ENCODE peak calls at places on chromosomes 4 and X, in ten cellular contexts. A, L, R, B, Z, M, Y, E, S and N are unnamed samples.

GRCh38 chr4:25481648-25482047 is 104.6 kb downstream of the ANAPC4 start:
- DNase-seq in E (no peak), L (no peak), M (no peak), Z (no peak), A (no peak), Y (no peak), S (no peak), R (no peak), B (no peak), N (no peak)

GRCh38 chr4:82652062-82652461 is 90.3 kb upstream of the TMEM150C start:
- DNase-seq in R (no peak), L (no peak), E (no peak), M (no peak), B (no peak), Z (no peak), A (no peak), Y (no peak), S (peak), N (no peak)

GRCh38 chr4:7781361-7781760 is 158.3 kb downstream of the AFAP1 start:
- DNase-seq in R (no peak), M (peak), Z (peak), Y (no peak), L (no peak), B (no peak), A (no peak), E (peak), S (peak), N (peak)

GRCh38 chrX:123590842-123591491 is 141.9 kb downstream of the THOC2 start:
- DNase-seq in S (no peak), Z (no peak), Y (no peak), M (no peak), L (no peak), R (no peak), B (no peak), A (no peak), E (no peak), N (no peak)

GRCh38 chr4:81447551-81448266 is 24.0 kb downstream of the RASGEF1B start:
- DNase-seq in L (no peak), M (no peak), Z (peak), S (no peak), E (no peak), Y (no peak), B (no peak), R (no peak), A (no peak), N (no peak)

GRCh38 chr4:76562851-76563803 is 128.1 kb downstream of the SHROOM3 start:
- DNase-seq in E (peak), S (no peak), Y (no peak), R (no peak), B (no peak), A (no peak), L (no peak), M (no peak), Z (no peak), N (peak)

GRCh38 chr4:10832989-10833635 is 148.5 kb upstream of the CLNK start:
- DNase-seq in B (no peak), Y (no peak), E (peak), M (no peak), S (no peak), Z (no peak), R (peak), L (no peak), A (no peak), N (no peak)

GRCh38 chr4:53654300-53654758 is 63.0 kb upstream of the LNX1 start:
- DNase-seq in L (no peak), Y (no peak), B (no peak), S (no peak), A (no peak), E (peak), R (no peak), Z (no peak), M (peak), N (peak)

GRCh38 chr4:39559641-39560040 is 32.4 kb upstream of the UGDH start:
- DNase-seq in S (no peak), Y (no peak), A (no peak), M (no peak), Z (no peak), L (no peak), E (no peak), B (no peak), R (no peak), N (no peak)

GRCh38 chr4:6114601-6115000 is 85.7 kb downstream of the JAKMIP1 start:
- DNase-seq in L (no peak), E (no peak), A (no peak), B (no peak), R (no peak), Y (no peak), S (no peak), Z (peak), M (no peak), N (no peak)

GRCh38 chr4:77217526-77217925 is 60.5 kb downstream of the CCNG2 start:
- DNase-seq in E (no peak), L (no peak), Z (no peak), B (no peak), M (no peak), A (no peak), Y (no peak), R (no peak), S (no peak), N (no peak)

GRCh38 chr4:177450421-177451107 is 8.3 kb upstream of the AGA start:
- DNase-seq in R (no peak), M (no peak), S (no peak), Z (no peak), E (no peak), B (no peak), Y (no peak), L (no peak), A (no peak), N (no peak)

GRCh38 chrX:8126092-8126491 is 45.0 kb downstream of the VCX2 start:
- DNase-seq in L (no peak), Z (no peak), A (no peak), B (no peak), S (no peak), M (no peak), E (no peak), R (no peak), Y (no peak), N (no peak)

GRCh38 chrX:23803931-23804381 is 21.0 kb downstream of the SAT1 start:
- DNase-seq in M (no peak), Y (no peak), R (no peak), B (peak), A (no peak), L (no peak), Z (peak), S (no peak), E (peak), N (no peak)

GRCh38 chrX:119826399-119826959 is 26.3 kb downstream of the UPF3B start:
- DNase-seq in M (no peak), B (no peak), S (no peak), L (no peak), R (no peak), Y (no peak), A (no peak), Z (no peak), E (no peak), N (peak)

GRCh38 chr4:41146196-41146595 is 68.1 kb downstream of the APBB2 start:
- DNase-seq in L (no peak), M (no peak), A (no peak), Z (peak), Y (no peak), E (peak), S (no peak), B (no peak), R (no peak), N (no peak)

GRCh38 chrX:153442463-153442862 is 3.4 kb downstream of the TREX2 start:
- DNase-seq in Y (no peak), M (no peak), L (no peak), E (no peak), Z (no peak), A (no peak), B (no peak), S (no peak), R (no peak), N (no peak)

GRCh38 chr4:173466101-173466500 is 63.9 kb downstream of the HAND2 start:
- DNase-seq in B (no peak), L (no peak), E (no peak), Y (no peak), M (no peak), A (no peak), Z (no peak), S (no peak), R (no peak), N (no peak)

GRCh38 chr4:38989487-38989886 is 42.7 kb downstream of the TMEM156 start:
- DNase-seq in R (no peak), S (no peak), L (no peak), M (no peak), E (no peak), Y (no peak), A (no peak), B (no peak), Z (no peak), N (no peak)

GRCh38 chrX:11533211-11533651 is 132.5 kb downstream of the ARHGAP6 start:
- DNase-seq in A (no peak), B (no peak), R (peak), Z (no peak), Y (no peak), S (peak), E (peak), L (no peak), M (no peak), N (peak)

GRCh38 chr4:109912706-109913621 is at the start of gene EGF:
- DNase-seq in Z (no peak), S (peak), B (no peak), A (no peak), Y (no peak), E (peak), R (no peak), L (no peak), M (no peak), N (peak)

GRCh38 chr4:80035336-80035735 is 37.7 kb downstream of the ANTXR2 start:
- DNase-seq in A (no peak), B (no peak), Y (no peak), S (peak), Z (no peak), R (no peak), L (peak), E (peak), M (no peak), N (no peak)

GRCh38 chrX:153981771-153982533 is 9.4 kb downstream of the TMEM187 start:
- DNase-seq in M (peak), E (no peak), Z (peak), S (peak), Y (peak), L (peak), B (no peak), R (no peak), A (no peak), N (peak)

GRCh38 chr4:1337376-1337831 is 9.6 kb upstream of the UVSSA start:
- DNase-seq in Y (peak), R (no peak), S (no peak), A (no peak), Z (peak), B (no peak), L (peak), M (no peak), E (no peak), N (no peak)

GRCh38 chrX:41779058-41779564 is 55.1 kb downstream of the GPR82 start:
- DNase-seq in A (no peak), S (no peak), M (no peak), E (peak), Z (peak), Y (no peak), L (no peak), B (no peak), R (peak), N (peak)

GRCh38 chr4:108611360-108611759 is 9.0 kb upstream of the RPL34 start:
- DNase-seq in B (no peak), Z (no peak), M (no peak), S (no peak), R (no peak), L (no peak), E (no peak), A (no peak), Y (no peak), N (peak)

GRCh38 chr4:73770917-73771316 is 30.5 kb downstream of the CXCL8 start:
- DNase-seq in A (no peak), Z (no peak), B (no peak), E (no peak), M (no peak), L (no peak), S (no peak), Y (no peak), R (peak), N (peak)

GRCh38 chr4:52510939-52511583 is 148.0 kb downstream of the USP46 start:
- DNase-seq in B (no peak), S (no peak), L (no peak), E (no peak), A (no peak), M (no peak), Z (no peak), Y (no peak), R (no peak), N (peak)

GRCh38 chrX:133323450-133323849 is 91.8 kb downstream of the GPC4 start:
- DNase-seq in R (no peak), M (no peak), S (no peak), A (no peak), Y (no peak), E (no peak), L (no peak), B (no peak), Z (no peak), N (no peak)

GRCh38 chrX:102154218-102154860 is 1.4 kb downstream of the BEX5 start:
- DNase-seq in S (peak), Y (no peak), E (no peak), A (no peak), L (peak), B (no peak), M (no peak), Z (no peak), R (peak), N (peak)